ENCODE peak calls at places on chromosome 16, in eight cellular contexts. X is DND-41, D is mucosa of descending colon, O is vagina, W is A673, V is uterus, A is neural progenitor cell, F is thyroid gland. E is an unnamed sample.
A peak's percentile ranks its signal among the peaks of the same experiment; 100 is the strongest.

GRCh38 chr16:75372236-75372856 is 61.0 kb downstream of the CFDP1 start:
- DNase-seq in O (no peak), A (no peak), D (no peak), V (no peak), F (peak; percentile 10), X (no peak), W (no peak), E (no peak)

GRCh38 chr16:52557236-52557635 is 10.3 kb upstream of the TOX3 start:
- DNase-seq in A (no peak), F (no peak), X (no peak), W (no peak), D (no peak), V (no peak), O (no peak), E (no peak)

GRCh38 chr16:74973304-74973703 is 11.6 kb downstream of the WDR59 start:
- DNase-seq in A (no peak), D (no peak), X (no peak), V (no peak), W (no peak), F (no peak), O (no peak), E (no peak)

GRCh38 chr16:84255050-84255810 is 15.4 kb upstream of the KCNG4 start:
- DNase-seq in O (no peak), F (no peak), X (no peak), D (no peak), W (no peak), V (no peak), A (no peak), E (no peak)

GRCh38 chr16:81830845-81831600 is 51.9 kb downstream of the PLCG2 start:
- DNase-seq in V (no peak), D (no peak), X (no peak), A (no peak), O (no peak), W (no peak), F (no peak), E (no peak)

GRCh38 chr16:1057252-1057932 is 15.2 kb upstream of the SSTR5 start:
- DNase-seq in W (peak; percentile 57), X (no peak), F (peak; percentile 18), O (no peak), A (peak; percentile 64), V (no peak), D (no peak), E (peak; percentile 64)

GRCh38 chr16:66905633-66906539 is 12.8 kb downstream of the CDH16 start:
- DNase-seq in F (peak; percentile 88), V (no peak), X (peak; percentile 64), W (peak; percentile 84), A (peak; percentile 54), D (no peak), O (no peak), E (no peak)

GRCh38 chr16:80602894-80603293 is 62.1 kb downstream of the DYNLRB2 start:
- DNase-seq in X (no peak), W (no peak), F (no peak), A (no peak), D (no peak), V (no peak), O (no peak), E (no peak)

GRCh38 chr16:85903576-85903975 is 4.6 kb downstream of the IRF8 start:
- DNase-seq in A (no peak), W (no peak), D (no peak), F (peak; percentile 29), X (no peak), V (no peak), O (no peak), E (no peak)

GRCh38 chr16:9122969-9123368 is 31.5 kb downstream of the HAPSTR1 start:
- DNase-seq in W (no peak), A (no peak), F (no peak), O (no peak), D (no peak), X (no peak), V (no peak), E (no peak)

GRCh38 chr16:9123401-9123800 is 32.0 kb downstream of the HAPSTR1 start:
- DNase-seq in A (no peak), V (no peak), O (no peak), W (no peak), D (no peak), X (no peak), F (no peak), E (no peak)

GRCh38 chr16:9116141-9116540 is 24.7 kb downstream of the HAPSTR1 start:
- DNase-seq in O (no peak), W (no peak), X (no peak), V (no peak), D (no peak), A (no peak), F (no peak), E (no peak)

GRCh38 chr16:9122342-9122741 is 30.9 kb downstream of the HAPSTR1 start:
- DNase-seq in W (no peak), X (no peak), D (no peak), A (no peak), O (no peak), V (no peak), F (no peak), E (no peak)

GRCh38 chr16:9119795-9120194 is 28.4 kb downstream of the HAPSTR1 start:
- DNase-seq in O (no peak), V (peak; percentile 72), X (no peak), D (no peak), F (no peak), W (no peak), A (no peak), E (no peak)
- H3K36me3 ChIP-seq in O (no peaks in the 10 kb centered on the region), V (no peaks in the 10 kb centered on the region), X (peaks cover 93% of the 10 kb centered on the region), D (peaks cover 4% of the 10 kb centered on the region), F (peaks cover 9% of the 10 kb centered on the region), W (peaks cover 56% of the 10 kb centered on the region), A (peaks cover 7% of the 10 kb centered on the region), E (no peaks in the 10 kb centered on the region)

GRCh38 chr16:10883004-10883403 is 6.0 kb downstream of the CIITA start:
- DNase-seq in D (no peak), W (no peak), X (no peak), V (no peak), O (no peak), F (peak; percentile 78), A (no peak), E (no peak)

GRCh38 chr16:10881479-10882030 is 4.6 kb downstream of the CIITA start:
- DNase-seq in A (no peak), W (no peak), X (no peak), D (no peak), V (no peak), O (no peak), F (no peak), E (no peak)

GRCh38 chr16:10878644-10879498 is 1.9 kb downstream of the CIITA start:
- DNase-seq in O (no peak), W (no peak), X (no peak), D (peak; percentile 84), F (peak; percentile 69), A (peak; percentile 24), V (peak; percentile 30), E (peak; percentile 85)

GRCh38 chr16:10879681-10880589 is 2.9 kb downstream of the CIITA start:
- DNase-seq in F (peak; percentile 25), W (no peak), O (no peak), X (no peak), D (no peak), A (no peak), V (no peak), E (no peak)

DNA sequence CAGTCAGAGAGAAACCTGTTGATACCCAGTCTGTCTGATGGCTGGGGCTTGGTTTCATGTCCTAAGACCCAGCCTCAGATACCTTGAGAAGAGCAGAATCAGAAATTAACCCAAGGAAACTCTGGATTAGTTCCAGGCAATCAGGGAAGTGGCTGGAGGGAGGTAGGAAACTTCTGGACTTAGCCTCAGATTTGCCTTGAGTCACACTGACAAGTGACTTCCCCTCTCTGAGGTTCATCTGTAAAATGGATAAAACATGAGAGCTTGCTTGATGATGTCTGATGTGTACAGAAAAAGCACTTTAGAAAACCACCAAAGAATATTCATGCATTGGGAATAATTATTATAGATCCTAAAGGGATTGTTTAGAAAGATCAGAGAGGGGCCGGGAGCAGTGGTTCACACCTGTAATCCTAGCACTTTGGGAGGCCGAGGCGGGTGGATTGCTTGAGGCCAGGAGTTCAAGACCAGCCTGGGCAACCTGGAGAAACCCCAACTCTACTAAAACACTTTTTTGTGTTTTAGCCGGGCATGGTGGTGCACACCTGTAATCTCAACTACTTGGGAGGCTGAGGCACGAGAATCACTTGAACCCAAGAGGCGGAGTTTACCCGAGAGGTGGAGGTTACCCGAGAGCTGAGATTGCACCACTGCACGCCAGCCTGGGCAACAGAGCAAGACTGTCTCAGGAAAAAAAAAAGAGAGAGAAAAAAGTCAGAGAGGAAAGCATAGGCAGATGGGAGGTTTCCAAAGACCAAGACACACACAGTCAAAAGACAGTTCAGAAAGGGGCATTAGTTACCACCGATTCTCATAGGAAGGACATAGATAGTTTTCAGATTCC is 3.8 kb downstream of the CIITA start:
- DNase-seq in W (no peak), F (no peak), A (no peak), O (no peak), V (no peak), D (no peak), X (no peak), E (no peak)
- H3K4me1 ChIP-seq in W (no peaks in the 10 kb centered on the region), F (peaks cover 20% of the 10 kb centered on the region), A (peaks cover 5% of the 10 kb centered on the region), O (peaks cover 17% of the 10 kb centered on the region), V (no peaks in the 10 kb centered on the region), D (peaks cover 9% of the 10 kb centered on the region), X (no peaks in the 10 kb centered on the region), E (peaks cover 7% of the 10 kb centered on the region)

GRCh38 chr16:18797746-18798145 is 3.6 kb downstream of the ARL6IP1 start:
- DNase-seq in D (no peak), V (no peak), O (no peak), A (no peak), X (no peak), F (no peak), W (no peak), E (no peak)
- H3K36me3 ChIP-seq in D (no peaks in the 10 kb centered on the region), V (no peaks in the 10 kb centered on the region), O (no peaks in the 10 kb centered on the region), A (peaks cover 37% of the 10 kb centered on the region), X (peaks cover 68% of the 10 kb centered on the region), F (peaks cover 28% of the 10 kb centered on the region), W (peaks cover 66% of the 10 kb centered on the region), E (no peaks in the 10 kb centered on the region)

GRCh38 chr16:8959921-8960787 is 3.6 kb downstream of the USP7 start:
- DNase-seq in F (no peak), V (no peak), X (peak; percentile 54), A (peak; percentile 50), O (no peak), W (no peak), D (no peak), E (no peak)

GRCh38 chr16:8956265-8957060 is 7.2 kb downstream of the USP7 start:
- DNase-seq in X (no peak), W (no peak), V (peak; percentile 34), A (no peak), F (no peak), O (no peak), D (no peak), E (peak; percentile 54)

GRCh38 chr16:8957509-8958157 is 6.1 kb downstream of the USP7 start:
- DNase-seq in W (no peak), D (no peak), A (no peak), F (no peak), X (no peak), O (no peak), V (no peak), E (no peak)

GRCh38 chr16:8957061-8957392 is 6.7 kb downstream of the USP7 start:
- DNase-seq in X (no peak), F (no peak), W (no peak), D (no peak), V (no peak), A (no peak), O (no peak), E (no peak)

DNA sequence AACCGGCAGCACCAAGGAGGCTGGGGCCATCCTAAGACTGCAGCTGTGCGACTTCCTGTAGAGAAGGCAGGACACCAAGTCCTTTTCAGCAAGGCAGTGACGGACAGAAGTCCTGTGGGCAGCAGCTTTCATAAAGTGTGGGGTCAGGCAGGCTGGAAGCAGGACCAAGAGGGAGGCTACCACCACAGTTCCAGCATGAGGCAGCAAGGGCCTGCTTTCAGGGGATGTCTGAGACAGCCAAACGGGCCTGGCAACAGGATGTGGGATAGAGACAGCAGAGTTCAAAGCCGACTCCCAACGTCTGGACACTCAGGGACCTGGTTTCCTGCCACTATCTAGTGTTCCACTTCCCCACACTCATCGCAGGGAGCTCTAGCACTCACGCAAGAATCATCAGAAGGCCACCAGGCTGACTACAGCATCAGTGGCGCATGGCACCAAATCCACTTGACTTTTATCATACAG is 5.3 kb downstream of the USP7 start:
- DNase-seq in D (peak; percentile 66), W (no peak), O (no peak), A (peak; percentile 32), F (no peak), V (no peak), X (peak; percentile 68), E (peak; percentile 72)
- H3K4me1 ChIP-seq in D (peaks cover 68% of the 10 kb centered on the region), W (peaks cover 66% of the 10 kb centered on the region), O (peaks cover 83% of the 10 kb centered on the region), A (peaks cover 52% of the 10 kb centered on the region), F (peaks cover 65% of the 10 kb centered on the region), V (peaks cover 7% of the 10 kb centered on the region), X (peaks cover 86% of the 10 kb centered on the region), E (peaks cover 74% of the 10 kb centered on the region)

E was measured in adrenal gland.